ENCODE peak calls at places on chromosomes 16 and 17, in seven cellular contexts. E, A, P, S, C, V and X are unnamed samples.

GRCh38 chr16:79580465-79581200 is 19.9 kb downstream of the MAF start:
- DNase-seq in E (no peak), A (no peak), P (no peak), S (no peak), C (no peak), V (no peak), X (no peak)

GRCh38 chr17:57309479-57309878 is 53.2 kb downstream of the MSI2 start:
- DNase-seq in E (no peak), A (no peak), P (no peak), S (no peak), C (no peak), V (no peak), X (no peak)

GRCh38 chr16:30956601-30957455 is 726 bp upstream of the SETD1A start:
- DNase-seq in E (peak; percentile 93), A (peak; percentile 92), P (no peak), S (peak; percentile 93), C (peak; percentile 92), V (peak; percentile 80), X (peak; percentile 72)

GRCh38 chr17:31397256-31397939 is 5.9 kb downstream of the RAB11FIP4 start:
- DNase-seq in E (no peak), A (no peak), P (no peak), S (peak; percentile 36), C (no peak), V (no peak), X (no peak)

GRCh38 chr17:74749262-74750038 is 1.0 kb downstream of the NHERF1 start:
- DNase-seq in E (peak; percentile 19), A (peak; percentile 74), P (no peak), S (no peak), C (no peak), V (peak; percentile 50), X (no peak)

GRCh38 chr16:27499659-27500055 is 50.1 kb downstream of the GTF3C1 start:
- DNase-seq in E (no peak), A (no peak), P (no peak), S (no peak), C (no peak), V (no peak), X (no peak)

GRCh38 chr17:63698381-63698885 is 1.5 kb downstream of the LIMD2 start:
- DNase-seq in E (no peak), A (no peak), P (no peak), S (peak; percentile 57), C (no peak), V (no peak), X (no peak)

GRCh38 chr16:8919934-8920465 is 37.8 kb downstream of the LITAFD start:
- DNase-seq in E (no peak), A (no peak), P (no peak), S (no peak), C (no peak), V (no peak), X (no peak)

GRCh38 chr17:80666867-80667266 is 122.2 kb downstream of the RPTOR start:
- DNase-seq in E (no peak), A (no peak), P (no peak), S (no peak), C (no peak), V (no peak), X (no peak)

GRCh38 chr17:65750678-65751077 is 189.2 kb upstream of the AXIN2 start:
- DNase-seq in E (no peak), A (peak; percentile 75), P (peak; percentile 15), S (no peak), C (peak; percentile 99), V (no peak), X (no peak)

GRCh38 chr16:89733792-89734191 is 12.5 kb downstream of the ZNF276 start:
- DNase-seq in E (no peak), A (no peak), P (no peak), S (no peak), C (no peak), V (no peak), X (no peak)

GRCh38 chr16:1537763-1538289 is 4.4 kb downstream of the TMEM204 start:
- DNase-seq in E (no peak), A (no peak), P (no peak), S (no peak), C (no peak), V (no peak), X (no peak)

GRCh38 chr17:40886090-40886489 is 1.0 kb upstream of the KRT20 start:
- DNase-seq in E (no peak), A (no peak), P (no peak), S (no peak), C (no peak), V (no peak), X (no peak)

GRCh38 chr17:83077411-83077810 is 2.0 kb upstream of the METRNL start:
- DNase-seq in E (no peak), A (peak; percentile 81), P (no peak), S (no peak), C (no peak), V (no peak), X (no peak)

GRCh38 chr17:41484920-41485904 is 4.3 kb upstream of the KRT35 start:
- DNase-seq in E (no peak), A (no peak), P (no peak), S (no peak), C (no peak), V (no peak), X (no peak)

GRCh38 chr17:36597229-36597628 is 4.2 kb upstream of the MRM1 start:
- DNase-seq in E (peak; percentile 65), A (no peak), P (no peak), S (no peak), C (no peak), V (no peak), X (no peak)

GRCh38 chr17:58811301-58811700 is 55.6 kb downstream of the PPM1E start:
- DNase-seq in E (no peak), A (no peak), P (no peak), S (no peak), C (no peak), V (no peak), X (no peak)

GRCh38 chr17:58809564-58809936 is 53.9 kb downstream of the PPM1E start:
- DNase-seq in E (no peak), A (no peak), P (no peak), S (no peak), C (no peak), V (no peak), X (no peak)

GRCh38 chr17:58818654-58819053 is 63.0 kb downstream of the PPM1E start:
- DNase-seq in E (no peak), A (no peak), P (no peak), S (no peak), C (no peak), V (no peak), X (no peak)

GRCh38 chr17:58808609-58809563 is 53.2 kb downstream of the PPM1E start:
- DNase-seq in E (no peak), A (no peak), P (no peak), S (no peak), C (no peak), V (no peak), X (no peak)

DNA sequence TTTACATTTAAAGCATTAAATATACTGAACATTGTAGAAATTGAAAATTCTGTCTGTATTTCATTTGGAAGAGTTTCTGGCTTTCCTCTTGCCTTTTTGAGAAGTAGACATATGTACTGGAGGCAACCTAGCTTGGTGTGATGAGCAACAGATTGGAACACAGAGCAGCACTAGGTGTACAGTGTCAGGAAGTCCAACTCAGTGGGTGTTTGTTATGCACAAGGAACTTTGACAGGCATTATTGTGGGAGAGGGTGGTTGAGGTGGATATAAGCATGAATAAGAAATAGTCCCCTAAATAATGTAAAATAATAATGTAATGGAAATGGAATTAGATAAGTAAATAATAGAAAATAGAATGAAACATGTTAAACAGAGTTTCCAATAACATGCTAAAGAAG is 58.1 kb downstream of the PPM1E start:
- DNase-seq in E (no peak), A (no peak), P (no peak), S (no peak), C (no peak), V (no peak), X (no peak)
- TF ChIP-seq POLR2AphosphoS5 in E (no peak), A (no peak), P (no peak), S (no peak), C (no peak), V (no peak), X (no peak)

GRCh38 chr17:27526603-27527002 is 70.4 kb downstream of the KSR1 start:
- DNase-seq in E (peak; percentile 76), A (no peak), P (no peak), S (no peak), C (no peak), V (no peak), X (no peak)
- TF ChIP-seq TAF1 in E (no peak), A (no peak), P (no peak), S (no peak), C (no peak), V (no peak), X (no peak)

GRCh38 chr17:77306790-77307478 is 166.2 kb downstream of the SEC14L1 start:
- DNase-seq in E (no peak), A (no peak), P (no peak), S (no peak), C (peak; percentile 92), V (no peak), X (no peak)

GRCh38 chr17:77310336-77310735 is 169.6 kb downstream of the SEC14L1 start:
- DNase-seq in E (no peak), A (no peak), P (no peak), S (no peak), C (no peak), V (no peak), X (no peak)

GRCh38 chr17:77307479-77308198 is 166.9 kb downstream of the SEC14L1 start:
- DNase-seq in E (no peak), A (peak; percentile 82), P (no peak), S (no peak), C (no peak), V (no peak), X (no peak)

GRCh38 chr17:77311371-77311981 is 170.7 kb downstream of the SEC14L1 start:
- DNase-seq in E (no peak), A (no peak), P (no peak), S (no peak), C (no peak), V (no peak), X (no peak)

GRCh38 chr17:77308768-77309726 is 168.3 kb downstream of the SEC14L1 start:
- DNase-seq in E (no peak), A (peak; percentile 87), P (no peak), S (no peak), C (no peak), V (no peak), X (no peak)
- TF ChIP-seq POLR2AphosphoS5 in E (no peak), A (peak; percentile 52), P (no peak), S (no peak), C (no peak), V (no peak), X (no peak)

DNA sequence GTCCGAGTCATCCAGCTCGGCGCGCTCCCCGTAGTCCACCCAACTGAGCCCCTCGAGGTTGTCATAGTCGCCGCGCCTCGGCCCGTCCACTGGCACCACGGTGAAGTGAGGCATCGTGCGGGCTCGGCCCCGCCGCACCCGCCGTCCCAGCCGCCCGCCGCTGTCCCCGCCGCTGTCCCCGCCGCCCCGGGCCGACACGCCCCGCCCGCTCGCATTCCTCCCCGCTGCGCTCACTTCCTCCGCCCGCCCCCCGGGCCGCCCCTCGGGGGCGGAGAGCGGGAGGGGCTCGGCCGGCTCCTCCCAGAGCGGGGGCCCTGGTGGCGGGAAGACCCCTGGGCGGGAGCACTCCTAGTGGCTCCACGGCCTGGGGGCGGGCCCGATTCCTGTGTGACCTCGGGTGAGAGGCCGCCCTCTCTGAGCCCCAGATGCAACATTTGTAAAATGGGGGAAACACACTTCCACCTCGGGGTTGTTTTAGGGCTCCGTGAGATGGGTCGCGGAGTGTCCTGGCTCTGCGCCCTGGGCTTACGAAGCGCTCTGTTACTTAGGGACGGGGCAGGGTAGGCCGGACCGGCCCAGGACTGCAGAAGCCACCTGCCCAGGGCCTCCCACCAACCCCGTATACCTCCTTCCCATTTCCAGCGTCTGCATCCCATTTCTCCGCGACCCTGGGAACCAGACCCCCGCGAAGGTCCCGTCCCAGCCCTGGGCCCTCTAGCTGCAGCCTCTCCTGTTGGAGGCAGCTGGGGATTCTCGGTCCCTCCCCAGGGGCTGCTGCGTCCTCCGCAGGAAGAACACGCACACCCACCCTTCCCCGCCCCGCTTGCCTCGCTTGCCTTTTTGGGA is at the start of gene SLC12A4:
- DNase-seq in E (peak; percentile 98), A (peak; percentile 99), P (no peak), S (peak; percentile 88), C (peak; percentile 86), V (peak; percentile 97), X (peak; percentile 98)
- TF ChIP-seq TAF1 in E (peak; percentile 55), A (peak; percentile 48), P (peak; percentile 66), S (peak; percentile 23), C (peak; percentile 67), V (no peak), X (no peak)